ENCODE peak calls at places on chromosome 13, in four cellular contexts. Y is CD8-positive, alpha-beta memory T cell; D is ascending aorta; O is breast epithelium. J is an unnamed sample.

GRCh38 chr13:92833071-92833470 is 393.5 kb upstream of the GPC6 start:
- DNase-seq in Y (no peak), D (no peak), O (no peak), J (no peak)

GRCh38 chr13:94329754-94330551 is 149.5 kb downstream of the DCT start:
- DNase-seq in Y (no peak), D (peak; percentile 73), O (no peak), J (no peak)

GRCh38 chr13:56659041-56659471 is 481.7 kb upstream of the PRR20A start:
- DNase-seq in Y (no peak), D (no peak), O (no peak), J (no peak)

GRCh38 chr13:70714993-70715392 is 606.7 kb upstream of the KLHL1 start:
- DNase-seq in Y (no peak), D (no peak), O (no peak), J (no peak)

GRCh38 chr13:91740811-91741210 is 342.4 kb downstream of the GPC5 start:
- DNase-seq in Y (no peak), D (no peak), O (no peak), J (no peak)

GRCh38 chr13:51122868-51123267 is 11.8 kb upstream of the C13orf42 start:
- DNase-seq in Y (no peak), D (no peak), O (no peak), J (no peak)

GRCh38 chr13:45482571-45483173 is 17.9 kb downstream of the COG3 start:
- DNase-seq in Y (no peak), D (no peak), O (no peak), J (no peak)

GRCh38 chr13:43377955-43378354 is 354.6 kb downstream of the DNAJC15 start:
- DNase-seq in Y (no peak), D (no peak), O (no peak), J (no peak)

GRCh38 chr13:114099191-114099590 is 33.2 kb downstream of the RASA3 start:
- DNase-seq in Y (no peak), D (peak; percentile 94), O (peak; percentile 75), J (no peak)

GRCh38 chr13:112118451-112119064 is 51.6 kb downstream of the SOX1 start:
- DNase-seq in Y (no peak), D (no peak), O (no peak), J (no peak)
- H3K27me3 ChIP-seq in Y (no peaks in the 10 kb centered on the region), D (no peaks in the 10 kb centered on the region), O (peaks cover 51% of the 10 kb centered on the region), J (no peaks in the 10 kb centered on the region)

GRCh38 chr13:112346173-112346898 is 29.8 kb upstream of the SPACA7 start:
- DNase-seq in Y (no peak), D (no peak), O (no peak), J (no peak)
- H3K27me3 ChIP-seq in Y (no peaks in the 10 kb centered on the region), D (no peaks in the 10 kb centered on the region), O (peaks cover 57% of the 10 kb centered on the region), J (peaks cover 4% of the 10 kb centered on the region)

GRCh38 chr13:112063807-112064206 is 3.1 kb upstream of the SOX1 start:
- DNase-seq in Y (no peak), D (no peak), O (no peak), J (no peak)

GRCh38 chr13:112066624-112067004 is 335 bp upstream of the SOX1 start:
- DNase-seq in Y (peak; percentile 51), D (no peak), O (no peak), J (peak; percentile 19)

GRCh38 chr13:112065867-112066623 is 904 bp upstream of the SOX1 start:
- DNase-seq in Y (no peak), D (no peak), O (no peak), J (no peak)

GRCh38 chr13:112064222-112064621 is 2.7 kb upstream of the SOX1 start:
- DNase-seq in Y (no peak), D (no peak), O (no peak), J (no peak)

GRCh38 chr13:112065521-112065866 is 1.5 kb upstream of the SOX1 start:
- DNase-seq in Y (no peak), D (no peak), O (no peak), J (no peak)
- H3K27me3 ChIP-seq in Y (peaks cover 36% of the 10 kb centered on the region), D (no peaks in the 10 kb centered on the region), O (peaks cover 91% of the 10 kb centered on the region), J (peaks cover 49% of the 10 kb centered on the region)

DNA sequence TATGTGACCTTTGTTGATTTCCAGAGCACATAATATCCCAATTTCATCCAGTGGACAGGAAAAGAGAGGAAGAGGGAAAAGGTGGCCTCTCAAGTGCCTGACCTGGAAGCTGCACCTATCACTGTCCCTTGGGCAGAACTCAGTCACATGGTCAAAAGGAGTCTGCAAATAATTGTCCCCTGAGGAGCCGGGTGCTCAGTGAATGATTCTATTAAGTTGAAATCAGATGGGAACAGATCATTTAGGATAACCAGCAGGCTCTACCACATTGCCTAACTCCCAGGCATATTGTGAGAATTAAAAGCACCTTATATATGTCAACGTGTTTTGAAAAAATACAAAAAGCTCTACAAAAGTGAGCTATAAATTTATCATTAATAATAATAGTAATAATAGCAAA is 6.8 kb downstream of the KL start:
- DNase-seq in Y (no peak), D (no peak), O (no peak), J (no peak)
- H3K27me3 ChIP-seq in Y (peaks cover 9% of the 10 kb centered on the region), D (no peaks in the 10 kb centered on the region), O (no peaks in the 10 kb centered on the region), J (peaks cover 4% of the 10 kb centered on the region)

GRCh38 chr13:49220035-49220855 is at the start of gene MLNR:
- DNase-seq in Y (peak; percentile 23), D (no peak), O (no peak), J (no peak)
- H3K27me3 ChIP-seq in Y (peaks cover 29% of the 10 kb centered on the region), D (peaks cover 7% of the 10 kb centered on the region), O (peaks cover 47% of the 10 kb centered on the region), J (peaks cover 25% of the 10 kb centered on the region)

GRCh38 chr13:23901365-23901764 is 4.1 kb upstream of the C1QTNF9B start:
- DNase-seq in Y (no peak), D (no peak), O (no peak), J (no peak)
- H3K27me3 ChIP-seq in Y (peaks cover 30% of the 10 kb centered on the region), D (no peaks in the 10 kb centered on the region), O (peaks cover 22% of the 10 kb centered on the region), J (peaks cover 15% of the 10 kb centered on the region)

GRCh38 chr13:27977476-27978300 is 8.6 kb upstream of the CDX2 start:
- DNase-seq in Y (no peak), D (no peak), O (no peak), J (no peak)
- H3K27me3 ChIP-seq in Y (peaks cover 29% of the 10 kb centered on the region), D (peaks cover 13% of the 10 kb centered on the region), O (peaks cover 98% of the 10 kb centered on the region), J (peaks cover 28% of the 10 kb centered on the region)

GRCh38 chr13:97214921-97215320 is 7.2 kb upstream of the MBNL2 start:
- DNase-seq in Y (no peak), D (no peak), O (no peak), J (no peak)
- H3K27me3 ChIP-seq in Y (no peaks in the 10 kb centered on the region), D (no peaks in the 10 kb centered on the region), O (no peaks in the 10 kb centered on the region), J (no peaks in the 10 kb centered on the region)

GRCh38 chr13:96091932-96092253 is 2.0 kb downstream of the HS6ST3 start:
- DNase-seq in Y (no peak), D (no peak), O (no peak), J (no peak)
- H3K27me3 ChIP-seq in Y (no peaks in the 10 kb centered on the region), D (no peaks in the 10 kb centered on the region), O (peaks cover 61% of the 10 kb centered on the region), J (peaks cover 13% of the 10 kb centered on the region)

J was measured in effector memory CD4-positive, alpha-beta T cell.